ENCODE peak calls at places on chromosomes 6 and 20, in eight cellular contexts. One of them, this sample, is unnamed.

GRCh38 chr20:51340451-51340840 is 202.1 kb downstream of the NFATC2 start:
- DNase-seq in CD4-positive, alpha-beta T cell: no peak
- DNase-seq in endothelial cell: no peak
- DNase-seq in astrocyte: no peak
- DNase-seq in AG09309: no peak
- DNase-seq in PC-3: no peak
- DNase-seq in astrocyte of the cerebellum: no peak
- DNase-seq in CD8-positive, alpha-beta T cell: no peak
- DNase-seq in this sample: no peak

GRCh38 chr20:9978395-9979004 is 56.3 kb upstream of the ANKEF1 start:
- DNase-seq in CD8-positive, alpha-beta T cell: peak
- DNase-seq in astrocyte: peak
- DNase-seq in CD4-positive, alpha-beta T cell: no peak
- DNase-seq in AG09309: peak
- DNase-seq in astrocyte of the cerebellum: peak
- DNase-seq in PC-3: peak
- DNase-seq in endothelial cell: peak
- DNase-seq in this sample: peak

GRCh38 chr6:35052694-35053565 is 88.2 kb downstream of the TCP11 start:
- DNase-seq in CD8-positive, alpha-beta T cell: no peak
- DNase-seq in endothelial cell: no peak
- DNase-seq in PC-3: no peak
- DNase-seq in CD4-positive, alpha-beta T cell: no peak
- DNase-seq in AG09309: no peak
- DNase-seq in astrocyte of the cerebellum: no peak
- DNase-seq in astrocyte: no peak
- DNase-seq in this sample: no peak

GRCh38 chr20:57991211-57991841 is 237.1 kb downstream of the ANKRD60 start:
- DNase-seq in CD4-positive, alpha-beta T cell: no peak
- DNase-seq in astrocyte: peak
- DNase-seq in endothelial cell: no peak
- DNase-seq in CD8-positive, alpha-beta T cell: no peak
- DNase-seq in PC-3: peak
- DNase-seq in astrocyte of the cerebellum: peak
- DNase-seq in AG09309: peak
- DNase-seq in this sample: peak

GRCh38 chr6:161033667-161034066 is 42.1 kb downstream of the MAP3K4 start:
- DNase-seq in CD8-positive, alpha-beta T cell: no peak
- DNase-seq in astrocyte: peak
- DNase-seq in PC-3: no peak
- DNase-seq in astrocyte of the cerebellum: no peak
- DNase-seq in AG09309: no peak
- DNase-seq in endothelial cell: no peak
- DNase-seq in CD4-positive, alpha-beta T cell: no peak
- DNase-seq in this sample: no peak

GRCh38 chr6:153511896-153512496 is 380.9 kb upstream of the RGS17 start:
- DNase-seq in astrocyte: no peak
- DNase-seq in astrocyte of the cerebellum: no peak
- DNase-seq in PC-3: peak
- DNase-seq in endothelial cell: peak
- DNase-seq in CD4-positive, alpha-beta T cell: no peak
- DNase-seq in CD8-positive, alpha-beta T cell: no peak
- DNase-seq in AG09309: no peak
- DNase-seq in this sample: no peak

GRCh38 chr6:64034840-64035656 is 399.4 kb downstream of the PHF3 start:
- DNase-seq in astrocyte: no peak
- DNase-seq in PC-3: peak
- DNase-seq in AG09309: no peak
- DNase-seq in CD4-positive, alpha-beta T cell: no peak
- DNase-seq in endothelial cell: no peak
- DNase-seq in astrocyte of the cerebellum: no peak
- DNase-seq in CD8-positive, alpha-beta T cell: no peak
- DNase-seq in this sample: no peak

GRCh38 chr6:57256541-57256940 is 34.4 kb upstream of the RAB23 start:
- DNase-seq in astrocyte of the cerebellum: no peak
- DNase-seq in CD8-positive, alpha-beta T cell: no peak
- DNase-seq in endothelial cell: no peak
- DNase-seq in CD4-positive, alpha-beta T cell: no peak
- DNase-seq in astrocyte: peak
- DNase-seq in PC-3: no peak
- DNase-seq in AG09309: no peak
- DNase-seq in this sample: no peak

GRCh38 chr20:24382775-24383174 is 86.7 kb upstream of the SYNDIG1 start:
- DNase-seq in CD4-positive, alpha-beta T cell: no peak
- DNase-seq in CD8-positive, alpha-beta T cell: no peak
- DNase-seq in PC-3: no peak
- DNase-seq in astrocyte of the cerebellum: no peak
- DNase-seq in endothelial cell: no peak
- DNase-seq in astrocyte: no peak
- DNase-seq in AG09309: no peak
- DNase-seq in this sample: no peak

GRCh38 chr20:4116091-4116490 is 100.7 kb upstream of the RNF24 start:
- DNase-seq in AG09309: no peak
- DNase-seq in astrocyte of the cerebellum: no peak
- DNase-seq in PC-3: no peak
- DNase-seq in astrocyte: no peak
- DNase-seq in CD8-positive, alpha-beta T cell: no peak
- DNase-seq in endothelial cell: no peak
- DNase-seq in CD4-positive, alpha-beta T cell: no peak
- DNase-seq in this sample: no peak

GRCh38 chr6:136920216-136920857 is 1.8 kb upstream of the SLC35D3 start:
- DNase-seq in AG09309: no peak
- DNase-seq in astrocyte of the cerebellum: no peak
- DNase-seq in CD4-positive, alpha-beta T cell: no peak
- DNase-seq in PC-3: no peak
- DNase-seq in astrocyte: no peak
- DNase-seq in endothelial cell: no peak
- DNase-seq in CD8-positive, alpha-beta T cell: no peak
- DNase-seq in this sample: no peak

GRCh38 chr6:17721671-17722070 is 14.9 kb upstream of the NUP153 start:
- DNase-seq in astrocyte of the cerebellum: no peak
- DNase-seq in astrocyte: no peak
- DNase-seq in endothelial cell: no peak
- DNase-seq in AG09309: no peak
- DNase-seq in CD4-positive, alpha-beta T cell: no peak
- DNase-seq in CD8-positive, alpha-beta T cell: no peak
- DNase-seq in PC-3: no peak
- DNase-seq in this sample: no peak

GRCh38 chr6:56329296-56330050 is 82.1 kb upstream of the COL21A1 start:
- DNase-seq in endothelial cell: no peak
- DNase-seq in AG09309: no peak
- DNase-seq in CD4-positive, alpha-beta T cell: no peak
- DNase-seq in astrocyte: peak
- DNase-seq in astrocyte of the cerebellum: peak
- DNase-seq in PC-3: no peak
- DNase-seq in CD8-positive, alpha-beta T cell: no peak
- DNase-seq in this sample: no peak

GRCh38 chr6:50707652-50708325 is 5.5 kb upstream of the TFAP2D start:
- DNase-seq in astrocyte: no peak
- DNase-seq in CD4-positive, alpha-beta T cell: no peak
- DNase-seq in endothelial cell: peak
- DNase-seq in PC-3: no peak
- DNase-seq in astrocyte of the cerebellum: no peak
- DNase-seq in AG09309: no peak
- DNase-seq in CD8-positive, alpha-beta T cell: no peak
- DNase-seq in this sample: no peak

GRCh38 chr6:160141001-160141726 is 19.5 kb downstream of the SLC22A1 start:
- DNase-seq in astrocyte: peak
- DNase-seq in CD4-positive, alpha-beta T cell: no peak
- DNase-seq in AG09309: peak
- DNase-seq in astrocyte of the cerebellum: peak
- DNase-seq in CD8-positive, alpha-beta T cell: no peak
- DNase-seq in endothelial cell: no peak
- DNase-seq in PC-3: peak
- DNase-seq in this sample: peak

GRCh38 chr20:47456952-47457724 is 44.5 kb upstream of the NCOA3 start:
- DNase-seq in endothelial cell: no peak
- DNase-seq in CD8-positive, alpha-beta T cell: no peak
- DNase-seq in PC-3: peak
- DNase-seq in CD4-positive, alpha-beta T cell: no peak
- DNase-seq in astrocyte of the cerebellum: peak
- DNase-seq in astrocyte: peak
- DNase-seq in AG09309: peak
- DNase-seq in this sample: peak

GRCh38 chr6:6694825-6695710 is 106.5 kb downstream of the LY86 start:
- DNase-seq in PC-3: no peak
- DNase-seq in AG09309: no peak
- DNase-seq in astrocyte of the cerebellum: no peak
- DNase-seq in astrocyte: no peak
- DNase-seq in CD8-positive, alpha-beta T cell: no peak
- DNase-seq in endothelial cell: no peak
- DNase-seq in CD4-positive, alpha-beta T cell: no peak
- DNase-seq in this sample: no peak

GRCh38 chr20:1330075-1330830 is 1.3 kb upstream of the SDCBP2 start:
- DNase-seq in astrocyte of the cerebellum: no peak
- DNase-seq in AG09309: no peak
- DNase-seq in astrocyte: no peak
- DNase-seq in CD4-positive, alpha-beta T cell: peak
- DNase-seq in PC-3: peak
- DNase-seq in CD8-positive, alpha-beta T cell: no peak
- DNase-seq in endothelial cell: no peak
- DNase-seq in this sample: no peak

GRCh38 chr6:26311385-26312095 is 53.5 kb upstream of the BTN3A2 start:
- DNase-seq in astrocyte of the cerebellum: no peak
- DNase-seq in astrocyte: peak
- DNase-seq in CD8-positive, alpha-beta T cell: peak
- DNase-seq in PC-3: peak
- DNase-seq in CD4-positive, alpha-beta T cell: peak
- DNase-seq in endothelial cell: no peak
- DNase-seq in AG09309: no peak
- DNase-seq in this sample: no peak

GRCh38 chr20:10705801-10706459 is 32.1 kb upstream of the JAG1 start:
- DNase-seq in AG09309: no peak
- DNase-seq in astrocyte: peak
- DNase-seq in PC-3: peak
- DNase-seq in endothelial cell: no peak
- DNase-seq in CD8-positive, alpha-beta T cell: no peak
- DNase-seq in CD4-positive, alpha-beta T cell: no peak
- DNase-seq in astrocyte of the cerebellum: no peak
- DNase-seq in this sample: no peak

GRCh38 chr6:77339926-77340325 is 123.4 kb downstream of the HTR1B start:
- DNase-seq in astrocyte of the cerebellum: no peak
- DNase-seq in CD8-positive, alpha-beta T cell: no peak
- DNase-seq in PC-3: no peak
- DNase-seq in CD4-positive, alpha-beta T cell: no peak
- DNase-seq in astrocyte: no peak
- DNase-seq in AG09309: no peak
- DNase-seq in endothelial cell: no peak
- DNase-seq in this sample: no peak

GRCh38 chr20:7272512-7272911 is 505.0 kb downstream of the BMP2 start:
- DNase-seq in PC-3: peak
- DNase-seq in endothelial cell: no peak
- DNase-seq in CD8-positive, alpha-beta T cell: no peak
- DNase-seq in astrocyte: no peak
- DNase-seq in CD4-positive, alpha-beta T cell: no peak
- DNase-seq in astrocyte of the cerebellum: peak
- DNase-seq in AG09309: no peak
- DNase-seq in this sample: no peak
- TF ChIP-seq CTCF in PC-3: peak
- TF ChIP-seq CTCF in endothelial cell: no peak
- TF ChIP-seq CTCF in CD8-positive, alpha-beta T cell: no peak
- TF ChIP-seq CTCF in astrocyte: peak
- TF ChIP-seq CTCF in CD4-positive, alpha-beta T cell: no peak
- TF ChIP-seq CTCF in astrocyte of the cerebellum: peak
- TF ChIP-seq CTCF in AG09309: peak
- TF ChIP-seq CTCF in this sample: no peak

DNA sequence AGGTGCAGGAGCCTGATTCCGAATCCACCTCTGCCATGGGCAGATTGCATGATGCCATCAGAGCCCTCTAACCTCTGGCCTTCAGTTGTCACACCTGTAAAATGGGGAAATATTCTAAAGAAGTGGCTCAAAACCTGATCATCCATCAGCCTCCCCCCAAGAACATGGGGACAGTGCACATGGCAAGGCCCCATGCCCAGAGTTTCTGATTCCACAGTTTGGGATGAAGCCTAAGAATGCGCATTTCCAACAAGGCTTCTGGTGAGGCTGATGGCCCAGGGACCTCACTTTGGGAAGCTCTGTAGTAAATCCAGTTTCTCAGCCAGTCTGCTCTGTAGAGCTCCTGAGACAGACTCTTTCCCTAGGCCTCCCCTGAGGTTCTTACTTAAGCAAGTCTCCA is 119.9 kb upstream of the CD93 start:
- DNase-seq in endothelial cell: no peak
- DNase-seq in CD4-positive, alpha-beta T cell: no peak
- DNase-seq in PC-3: no peak
- DNase-seq in astrocyte of the cerebellum: no peak
- DNase-seq in CD8-positive, alpha-beta T cell: no peak
- DNase-seq in AG09309: no peak
- DNase-seq in astrocyte: no peak
- DNase-seq in this sample: no peak
- TF ChIP-seq CTCF in endothelial cell: no peak
- TF ChIP-seq CTCF in CD4-positive, alpha-beta T cell: no peak
- TF ChIP-seq CTCF in PC-3: no peak
- TF ChIP-seq CTCF in astrocyte of the cerebellum: no peak
- TF ChIP-seq CTCF in CD8-positive, alpha-beta T cell: no peak
- TF ChIP-seq CTCF in AG09309: no peak
- TF ChIP-seq CTCF in astrocyte: no peak
- TF ChIP-seq CTCF in this sample: no peak

GRCh38 chr6:37694259-37694658 is 3.4 kb downstream of the MDGA1 start:
- DNase-seq in PC-3: no peak
- DNase-seq in astrocyte: no peak
- DNase-seq in astrocyte of the cerebellum: no peak
- DNase-seq in CD4-positive, alpha-beta T cell: no peak
- DNase-seq in endothelial cell: no peak
- DNase-seq in CD8-positive, alpha-beta T cell: no peak
- DNase-seq in AG09309: no peak
- DNase-seq in this sample: no peak

GRCh38 chr6:37695273-37695672 is 2.4 kb downstream of the MDGA1 start:
- DNase-seq in CD8-positive, alpha-beta T cell: no peak
- DNase-seq in CD4-positive, alpha-beta T cell: no peak
- DNase-seq in AG09309: no peak
- DNase-seq in astrocyte of the cerebellum: no peak
- DNase-seq in PC-3: no peak
- DNase-seq in endothelial cell: no peak
- DNase-seq in astrocyte: no peak
- DNase-seq in this sample: no peak

GRCh38 chr6:37696841-37697735 is 595 bp downstream of the MDGA1 start:
- DNase-seq in PC-3: no peak
- DNase-seq in astrocyte of the cerebellum: no peak
- DNase-seq in CD4-positive, alpha-beta T cell: peak
- DNase-seq in CD8-positive, alpha-beta T cell: peak
- DNase-seq in AG09309: no peak
- DNase-seq in astrocyte: peak
- DNase-seq in endothelial cell: peak
- DNase-seq in this sample: no peak

GRCh38 chr6:37695857-37696219 is 1.8 kb downstream of the MDGA1 start:
- DNase-seq in CD4-positive, alpha-beta T cell: no peak
- DNase-seq in AG09309: no peak
- DNase-seq in endothelial cell: peak
- DNase-seq in CD8-positive, alpha-beta T cell: no peak
- DNase-seq in astrocyte: peak
- DNase-seq in PC-3: peak
- DNase-seq in astrocyte of the cerebellum: no peak
- DNase-seq in this sample: no peak

GRCh38 chr6:37696220-37696840 is 1.4 kb downstream of the MDGA1 start:
- DNase-seq in astrocyte: peak
- DNase-seq in CD4-positive, alpha-beta T cell: peak
- DNase-seq in astrocyte of the cerebellum: no peak
- DNase-seq in AG09309: no peak
- DNase-seq in endothelial cell: peak
- DNase-seq in CD8-positive, alpha-beta T cell: no peak
- DNase-seq in PC-3: peak
- DNase-seq in this sample: no peak
- TF ChIP-seq CTCF in astrocyte: no peak
- TF ChIP-seq CTCF in CD4-positive, alpha-beta T cell: no peak
- TF ChIP-seq CTCF in astrocyte of the cerebellum: peak
- TF ChIP-seq CTCF in AG09309: no peak
- TF ChIP-seq CTCF in endothelial cell: no peak
- TF ChIP-seq CTCF in CD8-positive, alpha-beta T cell: no peak
- TF ChIP-seq CTCF in PC-3: no peak
- TF ChIP-seq CTCF in this sample: no peak

GRCh38 chr6:116615937-116616756 is at the start of gene RSPH4A:
- DNase-seq in CD8-positive, alpha-beta T cell: peak
- DNase-seq in CD4-positive, alpha-beta T cell: peak
- DNase-seq in astrocyte: peak
- DNase-seq in astrocyte of the cerebellum: peak
- DNase-seq in PC-3: peak
- DNase-seq in AG09309: peak
- DNase-seq in endothelial cell: peak
- DNase-seq in this sample: peak
- TF ChIP-seq CTCF in CD8-positive, alpha-beta T cell: no peak
- TF ChIP-seq CTCF in CD4-positive, alpha-beta T cell: no peak
- TF ChIP-seq CTCF in astrocyte: no peak
- TF ChIP-seq CTCF in astrocyte of the cerebellum: peak
- TF ChIP-seq CTCF in PC-3: peak
- TF ChIP-seq CTCF in AG09309: no peak
- TF ChIP-seq CTCF in endothelial cell: no peak
- TF ChIP-seq CTCF in this sample: peak